ENCODE peak calls at places on chromosomes 13 and 19, in five cellular contexts. S is endothelial cell of umbilical vein, Y is heart left ventricle, A is A549, K is body of pancreas. G is an unnamed sample. For H3K4me1, the result is how much of the 10 kb centered on the place peaks cover.

GRCh38 chr13:98199480-98199879 is 22.4 kb upstream of the RNF113B start:
- DNase-seq in S (no peak), Y (no peak), A (no peak), K (no peak), G (no peak)

GRCh38 chr13:94346261-94347019 is 133.0 kb downstream of the DCT start:
- DNase-seq in S (no peak), Y (no peak), A (no peak), K (no peak), G (no peak)

GRCh38 chr19:42254083-42254849 is 662 bp downstream of the ERF start:
- DNase-seq in S (peak), Y (peak), A (peak), K (peak), G (peak)

GRCh38 chr19:29503140-29503758 is 22.5 kb upstream of the VSTM2B start:
- DNase-seq in S (no peak), Y (no peak), A (no peak), K (no peak), G (no peak)

GRCh38 chr13:88887045-88887662 is 1216.0 kb downstream of the SLITRK5 start:
- DNase-seq in S (no peak), Y (no peak), A (no peak), K (no peak), G (peak)

GRCh38 chr19:6126335-6126974 is 9.0 kb upstream of the ACSBG2 start:
- DNase-seq in S (peak), Y (no peak), A (peak), K (no peak), G (no peak)

GRCh38 chr19:44476559-44477408 is 23.5 kb downstream of the ZNF180 start:
- DNase-seq in S (peak), Y (no peak), A (no peak), K (no peak), G (no peak)

GRCh38 chr13:37870895-37871550 is 1.5 kb upstream of the TRPC4 start:
- DNase-seq in S (no peak), Y (no peak), A (no peak), K (no peak), G (no peak)

GRCh38 chr13:89846890-89847585 is 1500.4 kb upstream of the MIR17HG start:
- DNase-seq in S (no peak), Y (no peak), A (no peak), K (no peak), G (no peak)

GRCh38 chr13:107025991-107026390 is 458.1 kb upstream of the ARGLU1 start:
- DNase-seq in S (no peak), Y (peak), A (no peak), K (peak), G (no peak)

GRCh38 chr13:29707876-29708543 is 112.5 kb upstream of the SLC7A1 start:
- DNase-seq in S (peak), Y (peak), A (peak), K (peak), G (peak)

GRCh38 chr19:2255982-2256685 is at the start of gene JSRP1:
- DNase-seq in S (no peak), Y (no peak), A (no peak), K (no peak), G (no peak)

GRCh38 chr13:67366533-67366932 is 136.4 kb upstream of the PCDH9 start:
- DNase-seq in S (peak), Y (no peak), A (no peak), K (no peak), G (no peak)

GRCh38 chr19:16367269-16367683 is 42.6 kb downstream of the KLF2 start:
- DNase-seq in S (no peak), Y (no peak), A (no peak), K (no peak), G (no peak)

GRCh38 chr13:113145496-113145895 is 13.0 kb upstream of the PROZ start:
- DNase-seq in S (no peak), Y (no peak), A (no peak), K (no peak), G (no peak)

GRCh38 chr19:50835103-50835784 is 1.9 kb upstream of the KLK15 start:
- DNase-seq in S (no peak), Y (no peak), A (peak), K (peak), G (no peak)

GRCh38 chr13:51557875-51558604 is 26.2 kb upstream of the WDFY2 start:
- DNase-seq in S (no peak), Y (no peak), A (no peak), K (no peak), G (no peak)

GRCh38 chr19:17847538-17848366 is at the start of gene JAK3:
- DNase-seq in S (peak), Y (peak), A (no peak), K (peak), G (peak)

GRCh38 chr13:45374917-45375316 is 33.9 kb upstream of the TPT1 start:
- DNase-seq in S (no peak), Y (no peak), A (no peak), K (no peak), G (no peak)

GRCh38 chr13:75196112-75196855 is 285.7 kb downstream of the TBC1D4 start:
- DNase-seq in S (no peak), Y (no peak), A (no peak), K (no peak), G (no peak)

GRCh38 chr19:30593358-30593757 is 221.2 kb downstream of the ZNF536 start:
- DNase-seq in S (no peak), Y (no peak), A (no peak), K (no peak), G (no peak)

GRCh38 chr19:19137556-19138109 is 645 bp downstream of the TMEM161A start:
- DNase-seq in S (no peak), Y (no peak), A (no peak), K (no peak), G (peak)

GRCh38 chr19:50722248-50723013 is 733 bp upstream of the CLEC11A start:
- DNase-seq in S (no peak), Y (no peak), A (no peak), K (no peak), G (no peak)

GRCh38 chr19:49811328-49811727 is 1.8 kb downstream of the FUZ start:
- DNase-seq in S (no peak), Y (no peak), A (no peak), K (no peak), G (no peak)

GRCh38 chr19:35045667-35046300 is 4.3 kb downstream of the HPN start:
- DNase-seq in S (peak), Y (no peak), A (peak), K (peak), G (no peak)

GRCh38 chr19:57656346-57656745 is 12.4 kb upstream of the ZSCAN4 start:
- DNase-seq in S (no peak), Y (no peak), A (no peak), K (no peak), G (no peak)

DNA sequence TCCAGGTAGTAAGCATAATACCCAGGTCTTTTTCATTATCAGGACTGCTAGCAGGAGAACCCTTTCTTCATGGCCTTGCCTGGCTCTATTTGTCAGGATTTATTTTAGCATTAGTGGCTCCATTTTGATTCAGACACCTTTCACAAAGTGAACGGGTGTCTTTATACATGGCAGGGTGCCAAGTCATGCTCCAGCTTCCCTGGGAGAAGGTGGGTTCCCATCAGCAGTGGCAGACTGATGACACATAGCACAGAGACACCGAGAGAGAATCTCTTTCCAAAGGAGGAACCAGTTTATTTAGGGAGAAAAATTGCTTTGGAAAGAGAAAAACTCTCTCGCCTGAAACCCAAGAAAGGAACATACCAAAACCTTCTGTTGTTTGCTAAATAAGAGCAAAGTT is 135.3 kb upstream of the TMTC4 start:
- DNase-seq in S (no peak), Y (no peak), A (no peak), K (no peak), G (no peak)
- H3K4me1 ChIP-seq in S (under half), Y (under half), A (under half), K (under half), G (under half)

GRCh38 chr19:4088065-4088679 is 21.5 kb upstream of the ZBTB7A start:
- DNase-seq in S (no peak), Y (no peak), A (no peak), K (no peak), G (no peak)

GRCh38 chr19:4089946-4090345 is 23.2 kb upstream of the ZBTB7A start:
- DNase-seq in S (no peak), Y (no peak), A (no peak), K (no peak), G (no peak)

GRCh38 chr19:4090351-4091220 is 23.9 kb upstream of the ZBTB7A start:
- DNase-seq in S (no peak), Y (no peak), A (no peak), K (no peak), G (no peak)

GRCh38 chr19:4088975-4089374 is 22.3 kb upstream of the ZBTB7A start:
- DNase-seq in S (no peak), Y (no peak), A (no peak), K (no peak), G (no peak)

DNA sequence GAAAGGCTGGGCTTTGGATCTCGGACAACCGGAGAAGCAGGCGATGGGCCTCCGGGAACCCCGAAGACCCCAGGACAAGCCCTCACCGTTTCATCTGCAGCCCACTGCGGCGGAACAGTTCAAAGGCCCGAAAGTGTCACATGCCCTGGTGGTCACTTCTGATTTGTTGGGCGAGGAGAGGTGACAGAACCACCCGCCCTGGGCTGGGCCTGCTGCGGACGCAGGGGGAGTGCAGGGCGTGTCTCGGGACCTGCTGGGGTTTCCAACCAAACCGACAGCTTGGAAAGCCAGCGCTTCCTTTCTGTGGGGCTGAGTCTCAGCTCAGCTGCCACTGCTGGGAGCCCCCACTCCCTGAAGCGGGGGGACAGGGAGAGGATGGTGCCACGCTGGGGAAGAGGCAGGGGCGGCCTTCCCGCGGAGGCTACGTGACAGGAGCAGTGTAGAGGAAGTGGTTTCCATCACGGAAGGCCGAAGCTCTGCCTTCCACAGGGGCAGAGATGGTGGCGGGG is 22.8 kb upstream of the ZBTB7A start:
- DNase-seq in S (no peak), Y (no peak), A (no peak), K (no peak), G (no peak)
- TF ChIP-seq POLR2A in S (no peak), Y (no peak), A (no peak), K (no peak), G (no peak)

GRCh38 chr13:99978781-99979452 is 2.7 kb upstream of the ZIC2 start:
- DNase-seq in S (no peak), Y (no peak), A (no peak), K (no peak), G (no peak)
- H3K27ac ChIP-seq in S (no peak), Y (no peak), A (peak), K (no peak), G (no peak)

DNA sequence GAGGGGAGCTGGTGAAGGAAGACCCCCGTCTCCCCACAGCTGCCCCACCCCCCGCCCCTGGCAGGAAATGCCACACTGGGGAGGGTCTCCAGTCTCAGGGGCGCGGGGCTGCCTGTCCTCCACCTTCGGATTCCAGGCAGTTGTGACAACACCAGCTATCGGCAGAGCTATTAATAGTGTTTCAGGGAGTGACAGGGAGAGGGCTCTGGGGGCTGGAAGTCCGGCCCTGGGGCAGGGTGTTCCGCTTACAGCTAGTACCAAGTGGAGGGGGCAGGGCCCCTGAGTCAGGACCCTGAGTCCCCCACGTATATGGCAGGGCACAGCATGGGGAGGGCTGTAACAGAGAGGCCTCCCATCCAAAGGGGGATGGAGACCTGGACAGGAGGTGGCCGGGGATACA is 4.1 kb downstream of the SIX5 start:
- DNase-seq in S (no peak), Y (peak), A (no peak), K (no peak), G (no peak)
- H3K4me1 ChIP-seq in S (under half), Y (under half), A (under half), K (under half), G (under half)

G was measured in right lobe of liver.